ENCODE peak calls at places on chromosomes 13 and 19, in ten cellular contexts. J is lower leg skin, P is astrocyte, C is GM13976, I is colonic mucosa, U is Peyer's patch, Q is thyroid gland, R is psoas muscle, K is left lung, L is uterus. S is an unnamed sample.

GRCh38 chr19:1690570-1691307 is 38.3 kb upstream of the TCF3 start:
- DNase-seq in K (no peak), J (no peak), C (peak; percentile 81), L (no peak), U (peak; percentile 67), I (peak; percentile 64), P (no peak), Q (no peak), R (no peak), S (peak; percentile 85)

GRCh38 chr19:35357867-35358573 is at the start of gene FFAR3:
- DNase-seq in L (no peak), C (peak; percentile 5), J (peak; percentile 67), I (no peak), R (peak; percentile 66), P (no peak), Q (no peak), U (no peak), K (no peak), S (no peak)

GRCh38 chr19:42480335-42481095 is 37.8 kb upstream of the CXCL17 start:
- DNase-seq in R (no peak), P (no peak), L (no peak), U (no peak), Q (no peak), K (no peak), I (no peak), C (no peak), J (no peak), S (no peak)

GRCh38 chr19:40147693-40148347 is 43.4 kb upstream of the MAP3K10 start:
- DNase-seq in J (peak; percentile 86), P (peak; percentile 59), R (no peak), Q (no peak), C (no peak), L (no peak), U (no peak), I (no peak), K (no peak), S (no peak)

GRCh38 chr19:33578697-33579096 is 43.1 kb upstream of the CHST8 start:
- DNase-seq in C (no peak), P (no peak), J (peak; percentile 71), K (no peak), Q (no peak), U (no peak), R (no peak), L (no peak), I (no peak), S (no peak)

GRCh38 chr19:46373573-46374359 is 26.9 kb downstream of the PPP5C start:
- DNase-seq in I (peak; percentile 95), J (peak; percentile 95), L (no peak), R (peak; percentile 80), U (peak; percentile 88), C (no peak), P (peak; percentile 55), K (peak; percentile 93), Q (peak; percentile 100), S (no peak)

GRCh38 chr13:45851171-45851889 is at the start of gene SIAH3:
- DNase-seq in I (no peak), J (no peak), C (no peak), R (no peak), P (no peak), K (peak; percentile 74), U (no peak), L (no peak), Q (no peak), S (no peak)

GRCh38 chr13:42409061-42409460 is 137.1 kb downstream of the AKAP11 start:
- DNase-seq in U (no peak), I (no peak), L (no peak), C (no peak), J (no peak), R (no peak), Q (no peak), P (no peak), K (no peak), S (no peak)

GRCh38 chr19:5966215-5966614 is 11.7 kb downstream of the RANBP3 start:
- DNase-seq in P (peak; percentile 71), R (no peak), I (no peak), K (no peak), C (no peak), J (no peak), Q (no peak), U (no peak), L (peak; percentile 50), S (no peak)
- TF ChIP-seq CTCF in P (no peak), R (no peak), I (no peak), K (no peak), C (no peak), J (no peak), Q (no peak), U (no peak), L (no peak), S (no peak)

DNA sequence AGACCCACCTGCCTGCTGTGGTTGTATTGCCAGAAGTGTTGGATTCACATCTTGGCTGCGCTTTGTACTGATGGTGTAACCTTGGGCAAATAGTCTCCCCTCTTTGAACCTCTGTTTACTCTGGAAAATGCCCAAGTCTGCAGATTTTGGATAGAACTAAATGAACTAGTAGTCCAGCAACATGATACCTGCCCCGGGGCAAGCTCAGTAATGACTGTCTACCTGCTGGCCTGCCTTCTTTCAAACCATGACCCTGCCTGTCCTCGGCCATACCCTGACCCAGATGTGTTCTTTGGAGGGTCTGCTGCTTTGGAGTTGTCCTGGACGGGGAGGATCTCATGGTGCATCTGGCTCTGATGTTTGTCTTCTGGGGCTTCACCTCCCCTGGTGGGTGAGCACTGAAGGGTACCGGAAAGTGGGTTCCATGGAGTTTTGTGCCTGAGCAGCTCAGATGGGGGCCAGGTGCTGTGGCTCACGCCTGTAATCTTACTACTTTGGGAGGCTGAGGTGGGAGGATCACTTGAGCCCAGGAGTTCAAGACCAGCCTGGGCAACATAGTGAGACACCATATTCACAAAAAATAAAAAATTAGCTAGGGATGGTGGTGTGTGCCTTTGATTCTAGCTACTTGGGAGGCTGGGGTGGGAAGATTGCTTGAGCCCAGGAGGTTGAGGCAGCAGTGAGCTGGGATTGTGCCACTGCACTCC is 59.5 kb downstream of the TNFRSF19 start:
- DNase-seq in I (no peak), U (no peak), Q (no peak), C (no peak), L (no peak), J (no peak), K (no peak), P (no peak), R (no peak), S (no peak)
- TF ChIP-seq CTCF in I (no peak), U (no peak), Q (no peak), C (no peak), L (no peak), J (no peak), K (no peak), P (no peak), R (no peak), S (no peak)

GRCh38 chr13:36837354-36838092 is 18.5 kb downstream of the RFXAP start:
- DNase-seq in J (no peak), C (no peak), I (no peak), P (no peak), L (no peak), Q (peak; percentile 18), K (no peak), U (no peak), R (no peak), S (no peak)

GRCh38 chr13:36839981-36840380 is 21.0 kb downstream of the RFXAP start:
- DNase-seq in K (no peak), Q (no peak), I (no peak), R (no peak), U (no peak), J (no peak), L (no peak), P (no peak), C (no peak), S (no peak)

GRCh38 chr13:36841411-36841810 is 22.4 kb downstream of the RFXAP start:
- DNase-seq in I (no peak), P (no peak), C (no peak), J (no peak), U (no peak), L (no peak), R (no peak), K (no peak), Q (no peak), S (no peak)

GRCh38 chr13:36839281-36839680 is 20.3 kb downstream of the RFXAP start:
- DNase-seq in U (no peak), J (no peak), Q (peak; percentile 28), C (no peak), P (no peak), R (no peak), K (no peak), I (no peak), L (no peak), S (no peak)

DNA sequence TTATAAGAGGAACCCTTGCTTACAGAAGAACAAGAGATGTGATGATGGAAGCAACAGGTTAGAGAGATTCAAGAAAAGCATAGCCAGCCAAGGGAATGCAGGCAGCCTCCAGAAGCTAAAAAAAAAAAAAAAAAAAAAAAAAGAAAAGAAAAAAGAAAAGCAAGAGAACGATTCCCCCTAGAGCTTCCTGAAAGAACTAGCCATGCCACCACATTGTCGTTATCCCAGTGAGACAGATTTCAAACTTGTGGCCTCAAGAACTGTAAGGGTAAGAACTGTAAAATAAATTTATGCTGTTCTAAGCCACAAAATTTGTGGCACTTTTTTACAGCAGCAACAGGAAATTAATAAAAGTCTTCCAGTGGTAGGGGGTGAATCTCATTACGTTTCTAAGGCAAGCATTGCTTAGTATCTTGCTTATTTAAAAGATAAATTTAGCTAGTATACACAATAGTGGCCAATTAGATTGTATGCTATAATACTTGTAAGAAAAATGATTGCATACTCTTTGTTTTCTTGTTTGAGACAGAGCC is 21.8 kb downstream of the RFXAP start:
- DNase-seq in Q (no peak), R (no peak), J (no peak), U (no peak), I (no peak), P (no peak), K (no peak), L (no peak), C (no peak), S (no peak)
- TF ChIP-seq CTCF in Q (no peak), R (no peak), J (no peak), U (no peak), I (no peak), P (no peak), K (no peak), L (no peak), C (no peak), S (no peak)

GRCh38 chr13:40269086-40269485 is 397.4 kb downstream of the FOXO1 start:
- DNase-seq in U (no peak), Q (no peak), I (no peak), K (no peak), R (peak; percentile 63), C (no peak), L (peak; percentile 55), P (no peak), J (no peak), S (no peak)

GRCh38 chr13:40272776-40273139 is 393.7 kb downstream of the FOXO1 start:
- DNase-seq in R (no peak), L (peak; percentile 46), C (no peak), Q (no peak), K (no peak), I (no peak), J (no peak), P (peak; percentile 89), U (no peak), S (no peak)

GRCh38 chr13:40271931-40272775 is 394.3 kb downstream of the FOXO1 start:
- DNase-seq in P (peak; percentile 92), L (peak; percentile 91), C (no peak), K (no peak), U (no peak), I (peak; percentile 31), R (peak; percentile 84), Q (peak; percentile 78), J (peak; percentile 94), S (no peak)

GRCh38 chr13:40273173-40274000 is 393.1 kb downstream of the FOXO1 start:
- DNase-seq in I (no peak), R (no peak), C (no peak), Q (no peak), J (no peak), L (no peak), U (no peak), P (no peak), K (no peak), S (no peak)

GRCh38 chr13:40271511-40271910 is 394.9 kb downstream of the FOXO1 start:
- DNase-seq in K (no peak), I (no peak), Q (peak; percentile 50), L (peak; percentile 43), C (no peak), P (no peak), J (no peak), R (peak; percentile 70), U (no peak), S (no peak)
- TF ChIP-seq CTCF in K (no peak), I (no peak), Q (no peak), L (no peak), C (no peak), P (no peak), J (no peak), R (no peak), U (no peak), S (no peak)